ENCODE peak calls at places on chromosomes 16 and 17, in seven cellular contexts. N is tibial nerve; W is OCI-LY7; U is fibroblast of pulmonary artery; X is transverse colon; M is CD8-positive, alpha-beta T cell; T is MM.1S. A is an unnamed sample.

GRCh38 chr17:75908201-75908600 is 3.5 kb upstream of the MRPL38 start:
- DNase-seq in N (no peak), W (no peak), U (no peak), X (peak), M (no peak), T (no peak), A (no peak)

GRCh38 chr16:81823111-81823510 is 44.0 kb downstream of the PLCG2 start:
- DNase-seq in N (no peak), W (peak), U (no peak), X (peak), M (no peak), T (peak), A (peak)

GRCh38 chr16:88088161-88088581 is 136.9 kb downstream of the BANP start:
- DNase-seq in N (no peak), W (no peak), U (no peak), X (no peak), M (no peak), T (no peak), A (no peak)

GRCh38 chr17:44820631-44821196 is 9.4 kb downstream of the GJC1 start:
- DNase-seq in N (no peak), W (no peak), U (peak), X (no peak), M (no peak), T (no peak), A (no peak)

GRCh38 chr17:45896803-45897693 is 2.7 kb downstream of the MAPT start:
- DNase-seq in N (no peak), W (no peak), U (no peak), X (no peak), M (no peak), T (no peak), A (no peak)

GRCh38 chr16:87948119-87948545 is 3.1 kb upstream of the BANP start:
- DNase-seq in N (no peak), W (peak), U (no peak), X (no peak), M (no peak), T (no peak), A (no peak)

GRCh38 chr16:87235810-87236515 is 81.2 kb downstream of the C16orf95 start:
- DNase-seq in N (no peak), W (peak), U (no peak), X (no peak), M (no peak), T (no peak), A (peak)

GRCh38 chr17:77770331-77771105 is 188.0 kb upstream of the TNRC6C start:
- DNase-seq in N (no peak), W (no peak), U (peak), X (no peak), M (no peak), T (no peak), A (no peak)

GRCh38 chr16:88784074-88784855 is 755 bp downstream of the PIEZO1 start:
- DNase-seq in N (peak), W (peak), U (peak), X (peak), M (no peak), T (peak), A (peak)

GRCh38 chr17:1958134-1958881 is 66.8 kb downstream of the RTN4RL1 start:
- DNase-seq in N (no peak), W (no peak), U (no peak), X (no peak), M (no peak), T (no peak), A (no peak)

GRCh38 chr17:61299517-61300513 is 99.8 kb upstream of the TBX2 start:
- DNase-seq in N (no peak), W (no peak), U (no peak), X (no peak), M (no peak), T (no peak), A (no peak)

GRCh38 chr17:82492647-82493516 is 26.6 kb upstream of the FOXK2 start:
- DNase-seq in N (no peak), W (no peak), U (peak), X (no peak), M (no peak), T (no peak), A (no peak)

GRCh38 chr16:89313583-89313982 is 96.1 kb downstream of the ZNF778 start:
- DNase-seq in N (no peak), W (no peak), U (no peak), X (no peak), M (no peak), T (no peak), A (no peak)

GRCh38 chr16:20839504-20839903 is 33.2 kb downstream of the REXO5 start:
- DNase-seq in N (no peak), W (no peak), U (no peak), X (no peak), M (no peak), T (no peak), A (no peak)

GRCh38 chr17:28885363-28885762 is 12.2 kb downstream of the FLOT2 start:
- DNase-seq in N (no peak), W (no peak), U (no peak), X (no peak), M (no peak), T (no peak), A (no peak)

GRCh38 chr17:47729486-47729885 is 3.5 kb upstream of the TBX21 start:
- DNase-seq in N (no peak), W (no peak), U (no peak), X (no peak), M (no peak), T (no peak), A (no peak)

GRCh38 chr16:10494343-10495030 is 85.9 kb downstream of the EMP2 start:
- DNase-seq in N (no peak), W (no peak), U (no peak), X (no peak), M (no peak), T (no peak), A (peak)

GRCh38 chr16:81640681-81641070 is 138.4 kb upstream of the PLCG2 start:
- DNase-seq in N (no peak), W (no peak), U (no peak), X (no peak), M (no peak), T (no peak), A (no peak)

GRCh38 chr17:39653662-39654331 is 11.4 kb upstream of the TCAP start:
- DNase-seq in N (peak), W (peak), U (peak), X (peak), M (peak), T (peak), A (peak)

GRCh38 chr16:19346335-19346922 is 60.9 kb downstream of the CLEC19A start:
- DNase-seq in N (no peak), W (peak), U (no peak), X (no peak), M (no peak), T (no peak), A (no peak)

GRCh38 chr17:64152428-64153125 is 22.6 kb upstream of the ERN1 start:
- DNase-seq in N (no peak), W (no peak), U (no peak), X (no peak), M (no peak), T (no peak), A (no peak)

GRCh38 chr16:81040837-81041236 is 5.2 kb downstream of the ATMIN start:
- DNase-seq in N (no peak), W (no peak), U (no peak), X (no peak), M (no peak), T (no peak), A (no peak)

GRCh38 chr16:84537431-84538151 is 33.1 kb upstream of the MEAK7 start:
- DNase-seq in N (no peak), W (no peak), U (no peak), X (no peak), M (no peak), T (no peak), A (no peak)

GRCh38 chr16:51151435-51151950 is 423 bp upstream of the SALL1 start:
- DNase-seq in N (no peak), W (no peak), U (peak), X (peak), M (no peak), T (no peak), A (no peak)

GRCh38 chr16:28975158-28975603 is 603 bp downstream of the SPNS1 start:
- DNase-seq in N (no peak), W (no peak), U (no peak), X (no peak), M (no peak), T (no peak), A (no peak)

GRCh38 chr17:76738468-76738850 is 540 bp downstream of the MFSD11 start:
- DNase-seq in N (no peak), W (peak), U (no peak), X (no peak), M (no peak), T (no peak), A (no peak)

GRCh38 chr16:69179255-69180010 is 7.5 kb upstream of the SNTB2 start:
- DNase-seq in N (peak), W (no peak), U (peak), X (peak), M (no peak), T (peak), A (no peak)

GRCh38 chr16:9102379-9102778 is 10.9 kb downstream of the HAPSTR1 start:
- DNase-seq in N (no peak), W (no peak), U (peak), X (no peak), M (no peak), T (no peak), A (no peak)

GRCh38 chr17:78684026-78684425 is 98.0 kb downstream of the CYTH1 start:
- DNase-seq in N (no peak), W (no peak), U (no peak), X (no peak), M (no peak), T (no peak), A (no peak)

GRCh38 chr17:27327871-27328270 is 34.0 kb downstream of the WSB1 start:
- DNase-seq in N (no peak), W (no peak), U (peak), X (no peak), M (no peak), T (no peak), A (no peak)

GRCh38 chr17:36945959-36946725 is 2.6 kb upstream of the AATF start:
- DNase-seq in N (no peak), W (no peak), U (no peak), X (no peak), M (no peak), T (no peak), A (no peak)

GRCh38 chr17:17922198-17922901 is 49.9 kb downstream of the TOM1L2 start:
- DNase-seq in N (no peak), W (no peak), U (no peak), X (no peak), M (no peak), T (no peak), A (no peak)

GRCh38 chr17:30930495-30930894 is 8.8 kb downstream of the ADAP2 start:
- DNase-seq in N (no peak), W (no peak), U (no peak), X (no peak), M (no peak), T (no peak), A (no peak)

GRCh38 chr16:77647726-77648125 is 74.6 kb upstream of the NUDT7 start:
- DNase-seq in N (no peak), W (no peak), U (no peak), X (no peak), M (no peak), T (no peak), A (no peak)

GRCh38 chr16:28011223-28011622 is 52.3 kb downstream of the GSG1L start:
- DNase-seq in N (no peak), W (no peak), U (no peak), X (no peak), M (no peak), T (no peak), A (no peak)

GRCh38 chr16:54522596-54522995 is 236.0 kb upstream of the IRX3 start:
- DNase-seq in N (no peak), W (no peak), U (no peak), X (no peak), M (no peak), T (no peak), A (no peak)

GRCh38 chr17:7809086-7809790 is 24.8 kb upstream of the KDM6B start:
- DNase-seq in N (no peak), W (no peak), U (no peak), X (no peak), M (no peak), T (no peak), A (no peak)
- H3K4me3 ChIP-seq in N (no peak), W (no peak), U (no peak), X (no peak), M (no peak), T (no peak), A (no peak)

DNA sequence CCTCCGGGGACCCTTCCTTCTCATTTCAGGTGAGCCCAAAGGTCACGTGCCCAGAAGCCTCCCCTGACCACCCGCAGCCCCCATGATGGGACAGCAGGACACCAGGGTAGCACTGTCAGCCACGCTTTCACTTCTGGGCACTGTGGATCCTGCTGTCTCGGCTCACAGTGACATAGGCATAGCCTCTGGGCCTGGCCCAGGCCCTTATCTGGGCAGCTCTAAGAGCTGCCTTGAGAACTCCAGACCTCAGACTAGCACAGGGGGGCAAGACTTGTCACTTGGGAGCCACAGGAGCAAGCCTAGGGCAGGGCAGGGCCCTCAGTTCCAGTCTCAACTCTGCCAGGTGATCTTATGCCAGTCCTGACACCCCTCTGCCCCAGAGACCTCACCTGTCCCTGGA is 4.7 kb downstream of the NATD1 start:
- DNase-seq in N (no peak), W (no peak), U (no peak), X (no peak), M (no peak), T (no peak), A (no peak)
- TF ChIP-seq CTCF in N (no peak), W (no peak), U (no peak), X (no peak), M (no peak), T (no peak), A (no peak)

DNA sequence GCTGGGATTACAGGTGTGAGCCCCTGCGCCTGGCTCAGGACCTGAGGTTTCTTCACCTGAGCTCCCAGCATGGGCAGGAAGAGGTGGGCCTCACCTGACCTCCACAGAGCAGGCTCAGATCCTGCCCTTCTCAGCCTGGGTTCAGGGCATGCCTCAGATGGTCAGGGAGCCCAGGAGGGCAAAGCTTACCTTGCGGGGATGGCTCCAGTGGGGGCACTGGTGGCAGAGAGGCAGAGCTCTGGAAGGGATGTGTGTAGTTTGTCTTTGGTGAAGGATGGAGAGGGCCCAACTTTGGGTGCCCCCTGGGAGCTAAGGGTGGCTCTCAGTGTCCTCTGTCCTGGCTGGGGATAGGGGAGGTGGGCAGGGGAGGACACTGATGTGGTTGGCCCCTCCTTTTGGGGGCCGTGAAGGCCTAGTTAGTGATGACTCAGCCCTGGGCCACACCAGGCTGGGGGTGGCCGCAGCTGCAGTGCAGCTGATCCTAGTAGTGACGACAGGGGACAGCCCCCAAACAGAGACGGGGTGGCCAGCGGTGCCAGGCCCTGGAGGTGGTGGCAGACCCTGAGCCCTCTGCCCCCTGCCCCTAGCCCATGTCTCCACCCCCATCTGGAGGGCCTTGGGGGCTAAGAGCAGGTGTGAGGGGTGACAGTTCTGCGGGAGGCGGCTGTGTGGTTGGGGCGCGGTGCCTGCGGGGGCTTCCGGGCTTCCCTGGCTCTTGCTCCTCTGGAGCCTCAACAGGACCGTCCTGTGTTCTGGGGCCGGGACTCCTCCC is 5.8 kb downstream of the NHERF2 start:
- DNase-seq in N (no peak), W (no peak), U (no peak), X (no peak), M (no peak), T (no peak), A (no peak)
- H3K4me3 ChIP-seq in N (peak), W (no peak), U (no peak), X (no peak), M (no peak), T (no peak), A (no peak)

GRCh38 chr16:58563775-58564174 is 48.5 kb downstream of the SETD6 start:
- DNase-seq in N (no peak), W (no peak), U (no peak), X (no peak), M (no peak), T (no peak), A (no peak)
- TF ChIP-seq CTCF in N (no peak), W (peak), U (no peak), X (no peak), M (no peak), T (peak), A (no peak)

GRCh38 chr17:58413684-58414083 is 3.6 kb downstream of the RNF43 start:
- DNase-seq in N (no peak), W (no peak), U (no peak), X (no peak), M (no peak), T (no peak), A (no peak)
- H3K4me3 ChIP-seq in N (no peak), W (no peak), U (no peak), X (no peak), M (no peak), T (no peak), A (no peak)

GRCh38 chr16:588639-588888 is 1.3 kb upstream of the RAB40C start:
- DNase-seq in N (no peak), W (peak), U (peak), X (peak), M (peak), T (peak), A (peak)

GRCh38 chr16:589658-590159 is at the start of gene RAB40C:
- DNase-seq in N (peak), W (peak), U (peak), X (peak), M (peak), T (peak), A (peak)

GRCh38 chr16:590875-591200 is 972 bp downstream of the RAB40C start:
- DNase-seq in N (no peak), W (no peak), U (no peak), X (no peak), M (no peak), T (no peak), A (no peak)

GRCh38 chr16:590165-590874 is 454 bp downstream of the RAB40C start:
- DNase-seq in N (no peak), W (no peak), U (peak), X (no peak), M (no peak), T (no peak), A (no peak)

GRCh38 chr16:588889-589657 is 793 bp upstream of the RAB40C start:
- DNase-seq in N (peak), W (peak), U (peak), X (peak), M (peak), T (peak), A (peak)
- TF ChIP-seq CTCF in N (no peak), W (no peak), U (no peak), X (no peak), M (no peak), T (no peak), A (no peak)